ENCODE peak calls at places on chromosomes 2 and 18, in ten cellular contexts. I, W, J, B, D, T, A, P, C and U are unnamed samples.

GRCh38 chr2:26621469-26622199 is 19.5 kb downstream of the CIB4 start:
- DNase-seq in T (no peak), D (no peak), I (no peak), C (no peak), A (no peak), P (no peak), W (peak; percentile 16), B (no peak), J (no peak), U (no peak)

GRCh38 chr2:67802296-67802695 is 260.5 kb downstream of the C1D start:
- DNase-seq in J (no peak), B (no peak), I (no peak), D (no peak), C (no peak), A (no peak), T (no peak), W (no peak), P (no peak), U (no peak)

GRCh38 chr2:86029873-86030272 is 75.8 kb downstream of the POLR1A start:
- DNase-seq in P (no peak), W (peak; percentile 53), C (no peak), T (no peak), J (no peak), B (no peak), D (no peak), I (no peak), A (no peak), U (no peak)

GRCh38 chr2:14677039-14677438 is 44.5 kb downstream of the LRATD1 start:
- DNase-seq in A (no peak), D (no peak), P (no peak), B (no peak), T (no peak), W (no peak), I (no peak), C (no peak), J (peak; percentile 38), U (no peak)

GRCh38 chr18:54776282-54776977 is 51.8 kb upstream of the RAB27B start:
- DNase-seq in B (no peak), P (peak; percentile 98), D (peak; percentile 99), J (no peak), W (no peak), A (no peak), T (no peak), C (peak; percentile 98), I (peak; percentile 99), U (peak; percentile 97)

GRCh38 chr2:60530228-60530627 is 23.2 kb downstream of the BCL11A start:
- DNase-seq in J (no peak), T (peak; percentile 82), W (no peak), B (no peak), I (no peak), C (no peak), P (no peak), D (no peak), A (no peak), U (no peak)

GRCh38 chr2:42297322-42297936 is 63.6 kb downstream of the COX7A2L start:
- DNase-seq in C (no peak), P (no peak), T (no peak), A (no peak), B (no peak), J (no peak), D (no peak), W (no peak), I (no peak), U (no peak)

GRCh38 chr18:35242426-35242825 is 1.6 kb downstream of the ZNF397 start:
- DNase-seq in I (no peak), C (no peak), B (no peak), T (no peak), A (no peak), D (no peak), P (no peak), W (no peak), J (no peak), U (no peak)

GRCh38 chr2:224909885-224910517 is 132.3 kb downstream of the DOCK10 start:
- DNase-seq in P (peak; percentile 87), C (peak; percentile 81), A (no peak), I (peak; percentile 82), T (no peak), D (peak; percentile 76), W (peak; percentile 68), J (peak; percentile 30), B (no peak), U (peak; percentile 68)

GRCh38 chr2:96891591-96892333 is 21.9 kb upstream of the SEMA4C start:
- DNase-seq in B (no peak), C (no peak), A (no peak), T (peak; percentile 28), I (peak; percentile 57), W (peak; percentile 78), J (no peak), D (no peak), P (no peak), U (no peak)

GRCh38 chr2:172704072-172704936 is 31.3 kb upstream of the RAPGEF4 start:
- DNase-seq in J (peak; percentile 79), B (no peak), A (no peak), P (no peak), D (peak; percentile 50), I (no peak), C (no peak), T (no peak), W (no peak), U (no peak)
- TF ChIP-seq CTCF in J (peak; percentile 72), B (peak; percentile 55), A (peak; percentile 31), P (peak; percentile 42), D (peak; percentile 58), I (peak; percentile 45), C (peak; percentile 62), T (peak; percentile 25), W (peak; percentile 59), U (peak; percentile 40)

GRCh38 chr2:212990697-212991096 is 160.7 kb downstream of the IKZF2 start:
- DNase-seq in W (no peak), J (no peak), D (no peak), P (no peak), A (no peak), T (no peak), B (no peak), C (no peak), I (no peak), U (no peak)

GRCh38 chr2:212984129-212984528 is 167.3 kb downstream of the IKZF2 start:
- DNase-seq in D (no peak), C (no peak), A (no peak), J (no peak), T (no peak), B (no peak), P (no peak), I (no peak), W (no peak), U (no peak)

GRCh38 chr2:212991120-212991519 is 160.3 kb downstream of the IKZF2 start:
- DNase-seq in P (no peak), I (no peak), T (no peak), W (no peak), C (no peak), D (no peak), B (no peak), A (no peak), J (no peak), U (no peak)

GRCh38 chr2:212987492-212987891 is 163.9 kb downstream of the IKZF2 start:
- DNase-seq in I (no peak), B (no peak), J (no peak), C (no peak), P (no peak), W (no peak), A (no peak), T (no peak), D (no peak), U (no peak)
- TF ChIP-seq CTCF in I (peak; percentile 40), B (no peak), J (peak; percentile 46), C (peak; percentile 54), P (no peak), W (no peak), A (no peak), T (no peak), D (no peak), U (no peak)

GRCh38 chr2:231708050-231708772 is at the start of gene PTMA:
- DNase-seq in D (peak; percentile 99), I (peak; percentile 100), C (peak; percentile 98), J (peak; percentile 99), P (peak; percentile 99), A (peak; percentile 99), B (peak; percentile 100), T (peak; percentile 99), W (peak; percentile 100), U (peak; percentile 96)
- TF ChIP-seq CTCF in D (no peak), I (no peak), C (no peak), J (no peak), P (no peak), A (no peak), B (no peak), T (no peak), W (no peak), U (no peak)

GRCh38 chr18:41763361-41763760 is 191.7 kb upstream of the PIK3C3 start:
- DNase-seq in T (no peak), I (no peak), P (no peak), A (no peak), D (no peak), W (no peak), J (no peak), C (no peak), B (no peak), U (no peak)
- TF ChIP-seq CTCF in T (no peak), I (no peak), P (no peak), A (no peak), D (no peak), W (no peak), J (no peak), C (no peak), B (no peak), U (no peak)

DNA sequence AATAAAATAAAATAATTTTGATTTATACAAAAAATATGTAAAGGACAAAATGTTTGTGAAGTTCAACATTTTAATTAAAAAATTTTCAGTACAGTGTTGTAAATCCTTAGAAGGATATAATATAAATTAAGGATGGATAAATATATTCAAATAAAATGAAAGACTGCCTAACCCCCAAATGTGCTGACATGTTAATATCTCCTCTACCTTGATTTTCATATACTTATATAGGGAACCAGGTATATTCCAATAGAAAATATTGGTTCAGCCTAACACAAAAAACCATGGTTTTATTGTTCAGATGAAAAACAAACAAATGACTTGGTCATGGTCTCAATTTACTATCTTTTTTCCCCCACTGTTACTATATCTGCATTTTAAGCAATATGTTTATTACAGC is 7.3 kb downstream of the TMEM17 start:
- DNase-seq in C (no peak), B (no peak), T (no peak), J (no peak), D (no peak), I (no peak), W (no peak), P (no peak), A (no peak), U (no peak)
- TF ChIP-seq CTCF in C (no peak), B (no peak), T (no peak), J (no peak), D (no peak), I (no peak), W (no peak), P (no peak), A (no peak), U (no peak)